ENCODE peak calls at places on chromosomes 7 and 10, in ten cellular contexts. V, U, F, L, K, I, Q, W, X and C are unnamed samples.

GRCh38 chr7:12508005-12508404 is 62.5 kb upstream of the SCIN start:
- DNase-seq in V (no peak), I (no peak), Q (no peak), K (no peak), W (no peak), L (no peak), F (no peak), X (no peak), U (no peak), C (no peak)

GRCh38 chr10:132882069-132882468 is 60.3 kb downstream of the CFAP46 start:
- DNase-seq in Q (no peak), L (no peak), W (no peak), X (no peak), I (no peak), K (no peak), F (peak; percentile 3), V (no peak), U (no peak), C (no peak)

GRCh38 chr10:42962120-42962901 is 114.6 kb upstream of the RET start:
- DNase-seq in L (peak; percentile 8), F (peak; percentile 8), U (no peak), I (no peak), W (no peak), X (peak; percentile 14), V (no peak), K (no peak), Q (no peak), C (no peak)

GRCh38 chr10:124011464-124011863 is 81.9 kb downstream of the CHST15 start:
- DNase-seq in L (no peak), K (peak; percentile 23), U (no peak), V (no peak), I (no peak), F (no peak), X (no peak), Q (no peak), W (no peak), C (no peak)

GRCh38 chr7:31488562-31489203 is 25.2 kb upstream of the ITPRID1 start:
- DNase-seq in L (peak; percentile 55), U (peak; percentile 12), F (peak; percentile 85), I (peak; percentile 50), V (no peak), Q (no peak), W (peak; percentile 65), K (peak; percentile 65), X (no peak), C (peak; percentile 68)

GRCh38 chr7:23369100-23369499 is 70.0 kb downstream of the MALSU1 start:
- DNase-seq in Q (no peak), X (no peak), U (no peak), L (no peak), V (no peak), I (no peak), W (no peak), F (no peak), K (no peak), C (no peak)

GRCh38 chr10:34437897-34438296 is 377.2 kb downstream of the PARD3 start:
- DNase-seq in L (no peak), W (no peak), I (no peak), K (no peak), X (no peak), Q (no peak), U (no peak), V (no peak), F (no peak), C (no peak)

GRCh38 chr7:25288536-25289283 is 60.4 kb upstream of the NPVF start:
- DNase-seq in U (no peak), I (no peak), X (no peak), V (no peak), F (no peak), L (no peak), Q (no peak), W (no peak), K (no peak), C (no peak)

GRCh38 chr7:151131284-151131621 is 36.2 kb downstream of the GBX1 start:
- DNase-seq in U (no peak), Q (no peak), K (no peak), W (no peak), L (no peak), V (no peak), X (no peak), I (no peak), F (no peak), C (no peak)

GRCh38 chr7:138527746-138528223 is 67.7 kb downstream of the TRIM24 start:
- DNase-seq in W (peak; percentile 54), I (no peak), F (no peak), U (peak; percentile 11), X (no peak), V (no peak), L (no peak), K (peak; percentile 4), Q (peak; percentile 4), C (no peak)

GRCh38 chr7:93043393-93043985 is 74.3 kb downstream of the SAMD9 start:
- DNase-seq in Q (peak; percentile 92), K (peak; percentile 80), U (peak; percentile 87), W (no peak), V (no peak), F (peak; percentile 67), L (no peak), I (peak; percentile 74), X (no peak), C (no peak)

GRCh38 chr7:100570954-100571828 is 2.5 kb downstream of the SAP25 start:
- DNase-seq in X (no peak), W (no peak), L (no peak), I (peak; percentile 51), K (no peak), V (no peak), F (no peak), U (no peak), Q (no peak), C (no peak)

GRCh38 chr7:93015193-93016084 is 102.3 kb downstream of the SAMD9 start:
- DNase-seq in K (no peak), V (no peak), I (no peak), Q (peak; percentile 26), L (no peak), F (no peak), W (no peak), X (no peak), U (peak; percentile 30), C (no peak)

GRCh38 chr7:90574136-90574819 is 21.8 kb upstream of the CDK14 start:
- DNase-seq in L (no peak), X (no peak), Q (peak; percentile 63), W (no peak), K (no peak), V (no peak), U (no peak), F (no peak), I (no peak), C (no peak)

DNA sequence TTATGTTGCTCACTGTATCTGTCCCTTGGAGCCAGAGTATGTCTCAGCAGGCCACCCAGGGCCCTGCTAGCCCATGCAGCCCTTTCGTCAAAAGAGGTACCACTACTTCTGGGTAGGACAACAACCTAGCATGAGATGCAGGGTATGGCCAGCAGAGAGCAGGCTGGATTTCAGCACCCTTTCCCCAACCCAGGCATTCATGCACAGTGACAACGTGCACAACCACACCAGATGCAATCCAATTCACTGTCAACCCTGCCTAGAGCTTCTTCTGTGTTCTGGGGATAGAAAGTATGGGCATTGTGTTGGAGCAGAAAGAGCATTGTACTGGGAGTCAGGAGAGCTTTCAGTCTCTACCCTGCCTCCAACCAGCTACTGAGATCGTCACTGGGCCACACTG is 37.9 kb downstream of the JAZF1 start:
- DNase-seq in F (no peak), W (no peak), I (no peak), L (no peak), X (no peak), U (no peak), Q (no peak), K (no peak), V (no peak), C (no peak)
- TF ChIP-seq CTCF in F (no peak), W (no peak), I (no peak), L (no peak), X (no peak), U (no peak), Q (no peak), K (no peak), V (no peak), C (no peak)

GRCh38 chr10:86521620-86522384 is at the start of gene WAPL:
- DNase-seq in W (peak; percentile 95), Q (peak; percentile 87), K (peak; percentile 91), F (peak; percentile 95), I (peak; percentile 96), X (peak; percentile 87), V (peak; percentile 94), L (peak; percentile 97), U (peak; percentile 87), C (peak; percentile 99)
- TF ChIP-seq CTCF in W (no peak), Q (no peak), K (no peak), F (no peak), I (no peak), X (no peak), V (no peak), L (no peak), U (no peak), C (no peak)

GRCh38 chr7:130040576-130040975 is 10.6 kb downstream of the ZC3HC1 start:
- DNase-seq in F (no peak), L (no peak), K (no peak), V (no peak), Q (no peak), X (no peak), U (no peak), I (no peak), W (no peak), C (no peak)

GRCh38 chr7:130032698-130033097 is 18.5 kb downstream of the ZC3HC1 start:
- DNase-seq in U (no peak), X (no peak), L (no peak), F (no peak), V (no peak), I (no peak), W (no peak), Q (no peak), K (no peak), C (no peak)

GRCh38 chr7:130037703-130038102 is 13.5 kb downstream of the ZC3HC1 start:
- DNase-seq in L (no peak), K (no peak), W (peak; percentile 24), Q (no peak), I (no peak), F (no peak), U (peak; percentile 16), X (no peak), V (no peak), C (no peak)
- TF ChIP-seq CTCF in L (no peak), K (peak; percentile 33), W (peak; percentile 54), Q (peak; percentile 60), I (no peak), F (no peak), U (peak; percentile 44), X (no peak), V (no peak), C (no peak)

DNA sequence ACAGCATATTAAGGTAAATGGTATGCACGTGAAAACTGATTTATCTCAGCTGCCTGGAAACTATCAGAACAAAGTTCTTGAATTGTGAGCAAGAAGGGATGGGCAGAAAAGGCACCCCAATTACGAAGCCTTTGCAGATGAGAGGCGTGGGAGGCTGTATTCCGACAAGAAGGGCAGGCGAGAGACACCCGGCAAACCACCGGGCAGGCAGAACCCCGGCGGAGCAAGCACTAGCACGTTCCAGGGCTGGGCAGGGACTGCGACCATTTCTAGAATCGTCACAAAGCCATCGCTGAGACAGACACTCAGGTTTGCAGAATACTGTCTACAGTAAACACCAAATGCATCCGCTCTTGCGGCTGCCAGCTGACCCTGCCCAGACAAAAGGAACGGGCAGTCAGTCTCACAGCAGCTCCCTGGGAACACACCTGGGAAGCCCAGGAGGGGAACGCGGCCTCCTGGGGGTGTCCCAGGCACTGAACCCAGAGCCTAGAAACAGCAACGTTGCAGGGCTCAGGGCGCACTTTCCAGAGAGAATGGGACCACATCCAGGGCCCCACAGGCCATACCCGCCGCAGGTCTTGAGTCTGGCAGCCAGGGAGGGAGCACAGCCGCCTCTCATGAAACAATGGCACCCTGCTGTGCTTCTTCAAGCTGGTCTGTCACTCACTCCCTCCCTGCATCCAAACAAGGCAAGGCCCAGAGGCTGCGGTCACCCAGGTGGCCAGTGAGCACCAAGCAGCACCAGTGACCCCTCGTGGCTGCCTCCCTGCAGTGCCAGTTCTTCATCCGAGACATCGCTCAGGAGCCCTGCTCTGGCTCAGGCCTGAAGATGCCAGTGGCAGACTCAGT is 261.9 kb downstream of the PTPRN2 start:
- DNase-seq in Q (peak; percentile 24), V (no peak), W (no peak), U (no peak), L (peak; percentile 64), X (no peak), I (peak; percentile 81), F (peak; percentile 89), K (peak; percentile 40), C (no peak)
- TF ChIP-seq CTCF in Q (no peak), V (no peak), W (no peak), U (no peak), L (no peak), X (no peak), I (peak; percentile 82), F (peak; percentile 48), K (peak; percentile 11), C (no peak)